ENCODE peak calls at places on chromosomes 11 and 22, in eight cellular contexts. N is thyroid gland, U is spleen, A is ovary, M is IMR-90, Q is right lobe of liver, S is heart left ventricle, J is K562. Y is an unnamed sample.

GRCh38 chr11:82105331-82105992 is 628.2 kb downstream of the FAM181B start:
- DNase-seq in N (no peak), U (no peak), A (no peak), M (no peak), Q (no peak), S (no peak), J (no peak), Y (no peak)

GRCh38 chr22:36871669-36872081 is 10.9 kb downstream of the NCF4 start:
- DNase-seq in N (no peak), U (no peak), A (no peak), M (no peak), Q (no peak), S (no peak), J (no peak), Y (no peak)

GRCh38 chr11:128621491-128622136 is 34.3 kb upstream of the ETS1 start:
- DNase-seq in N (no peak), U (no peak), A (no peak), M (peak; percentile 98), Q (no peak), S (peak; percentile 65), J (no peak), Y (no peak)

GRCh38 chr11:27391336-27392015 is 28.5 kb upstream of the CCDC34 start:
- DNase-seq in N (no peak), U (no peak), A (no peak), M (no peak), Q (no peak), S (no peak), J (no peak), Y (no peak)

GRCh38 chr11:36602143-36602542 is 4.1 kb upstream of the RAG2 start:
- DNase-seq in N (no peak), U (no peak), A (no peak), M (no peak), Q (no peak), S (no peak), J (no peak), Y (no peak)

GRCh38 chr22:25882366-25882765 is 140.4 kb downstream of the MYO18B start:
- DNase-seq in N (no peak), U (no peak), A (no peak), M (no peak), Q (no peak), S (no peak), J (no peak), Y (no peak)

GRCh38 chr11:73085189-73085875 is 56.8 kb downstream of the FCHSD2 start:
- DNase-seq in N (no peak), U (no peak), A (no peak), M (peak; percentile 63), Q (no peak), S (no peak), J (no peak), Y (no peak)

GRCh38 chr11:92702037-92702436 is 267.4 kb upstream of the MTNR1B start:
- DNase-seq in N (no peak), U (no peak), A (no peak), M (peak; percentile 3), Q (no peak), S (no peak), J (no peak), Y (no peak)

GRCh38 chr11:117315285-117316196 is 515 bp downstream of the BACE1 start:
- DNase-seq in N (peak; percentile 14), U (peak; percentile 80), A (no peak), M (no peak), Q (no peak), S (no peak), J (no peak), Y (no peak)

GRCh38 chr22:42296381-42296853 is 26.0 kb upstream of the TCF20 start:
- DNase-seq in N (peak; percentile 90), U (no peak), A (peak; percentile 53), M (no peak), Q (no peak), S (peak; percentile 58), J (no peak), Y (no peak)

GRCh38 chr22:19766506-19767426 is 6.2 kb downstream of the TBX1 start:
- DNase-seq in N (peak; percentile 28), U (peak; percentile 91), A (no peak), M (no peak), Q (peak; percentile 80), S (no peak), J (peak; percentile 84), Y (peak; percentile 45)

GRCh38 chr11:68509105-68509504 is 48.6 kb downstream of the PPP6R3 start:
- DNase-seq in N (no peak), U (no peak), A (no peak), M (peak; percentile 11), Q (no peak), S (no peak), J (no peak), Y (no peak)

GRCh38 chr11:11215944-11216343 is 137.1 kb downstream of the CSNK2A3 start:
- DNase-seq in N (peak; percentile 62), U (no peak), A (no peak), M (no peak), Q (no peak), S (no peak), J (no peak), Y (no peak)

GRCh38 chr11:12052676-12053605 is 44.5 kb upstream of the DKK3 start:
- DNase-seq in N (no peak), U (no peak), A (no peak), M (no peak), Q (peak; percentile 71), S (no peak), J (no peak), Y (no peak)

GRCh38 chr11:89381094-89381493 is 110.1 kb downstream of the NOX4 start:
- DNase-seq in N (no peak), U (no peak), A (no peak), M (peak; percentile 98), Q (no peak), S (no peak), J (no peak), Y (no peak)

GRCh38 chr22:39349967-39350802 is at the start of gene SYNGR1:
- DNase-seq in N (peak; percentile 13), U (peak; percentile 78), A (peak; percentile 71), M (no peak), Q (no peak), S (no peak), J (no peak), Y (no peak)

GRCh38 chr11:71489311-71490043 is 36.5 kb downstream of the NADSYN1 start:
- DNase-seq in N (no peak), U (no peak), A (no peak), M (peak; percentile 82), Q (no peak), S (no peak), J (no peak), Y (no peak)

GRCh38 chr22:22348127-22348814 is 103.7 kb downstream of the VPREB1 start:
- DNase-seq in N (no peak), U (no peak), A (no peak), M (no peak), Q (no peak), S (no peak), J (no peak), Y (no peak)

GRCh38 chr11:120334894-120335462 is 1.2 kb upstream of the ARHGEF12 start:
- DNase-seq in N (peak; percentile 61), U (no peak), A (no peak), M (peak; percentile 94), Q (no peak), S (peak; percentile 73), J (peak; percentile 63), Y (peak; percentile 83)
- TF ChIP-seq POLR2A in N (no peak), U (no peak), A (peak; percentile 50), M (no peak), Q (peak; percentile 50), S (no peak), J (no peak), Y (peak; percentile 37)

DNA sequence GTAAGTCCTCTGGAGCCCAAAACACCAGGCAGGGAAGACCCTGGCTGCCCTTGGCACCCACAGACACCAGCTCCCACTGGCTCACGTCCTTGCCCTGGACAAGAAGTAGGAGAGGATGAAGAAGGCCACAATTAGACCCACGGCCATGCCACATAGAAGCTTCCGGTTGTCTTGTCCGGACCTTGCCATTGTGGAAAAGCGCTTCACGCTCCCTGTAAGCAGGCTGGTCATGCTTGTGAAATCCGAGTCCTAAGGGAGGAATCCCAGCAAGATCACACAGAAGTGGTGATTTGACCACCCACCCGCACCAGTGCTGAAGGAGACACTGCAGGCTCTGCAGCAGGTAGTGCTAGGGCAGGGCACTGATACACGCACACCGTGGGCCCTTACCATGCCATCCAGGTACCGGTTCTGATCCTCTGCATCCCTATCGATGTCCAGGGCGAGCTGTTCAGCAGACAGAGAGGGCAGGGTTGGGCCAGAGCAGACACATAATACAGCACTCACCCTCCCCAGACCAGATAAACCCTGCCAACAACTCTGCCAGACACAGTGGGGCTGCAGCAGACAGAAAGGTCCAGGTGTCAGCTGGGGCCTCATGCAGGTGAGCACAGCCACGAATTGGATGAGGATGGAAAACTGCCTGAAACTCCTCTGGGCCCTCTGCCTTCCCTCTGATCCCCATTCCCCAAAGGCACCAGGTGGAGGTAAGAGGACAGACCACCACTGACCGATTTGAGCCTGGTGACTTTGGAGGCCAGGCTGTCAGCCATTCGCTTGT is 1.8 kb downstream of the BET1L start:
- DNase-seq in N (no peak), U (no peak), A (no peak), M (no peak), Q (no peak), S (no peak), J (no peak), Y (peak; percentile 3)
- TF ChIP-seq POLR2A in N (no peak), U (no peak), A (no peak), M (no peak), Q (no peak), S (no peak), J (no peak), Y (no peak)

DNA sequence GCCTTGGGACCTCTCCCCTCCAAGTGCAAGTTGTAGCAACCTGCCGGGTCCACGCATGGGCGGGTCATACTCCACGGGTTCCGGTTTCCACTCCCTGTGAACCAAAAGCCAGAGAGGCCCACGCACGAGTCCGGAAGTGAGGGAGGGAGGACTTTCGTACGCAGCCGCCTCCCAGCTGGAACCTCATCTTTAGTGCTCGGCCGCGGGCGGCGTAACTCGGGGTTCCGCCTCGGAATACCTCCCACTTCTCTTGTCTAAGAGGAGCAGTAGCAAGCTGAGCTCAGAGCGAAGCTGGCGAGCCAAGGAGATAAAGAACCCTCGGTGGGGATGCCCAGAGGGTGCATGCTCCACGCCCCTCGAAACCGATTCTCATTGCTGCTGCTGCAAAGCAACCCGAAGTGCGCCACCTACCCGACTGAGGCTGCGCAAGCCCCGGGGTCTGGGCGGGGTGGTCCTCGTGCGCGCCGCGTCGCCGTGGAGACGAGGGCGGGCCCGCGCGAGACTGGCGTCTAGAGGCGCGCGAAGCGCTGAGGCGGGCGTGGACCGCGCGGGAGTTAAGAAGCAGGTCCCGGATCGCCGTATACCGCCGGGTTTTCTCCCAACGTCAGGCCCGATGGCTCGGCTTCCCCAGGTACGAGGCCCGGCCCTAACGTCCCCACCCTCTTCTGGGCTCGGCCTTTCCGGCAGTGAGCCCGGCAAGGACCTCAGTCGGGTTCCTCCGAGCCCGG is at the start of gene SFI1:
- DNase-seq in N (peak; percentile 93), U (peak; percentile 98), A (peak; percentile 95), M (peak; percentile 87), Q (peak; percentile 95), S (peak; percentile 92), J (peak; percentile 88), Y (peak; percentile 89)
- TF ChIP-seq POLR2A in N (no peak), U (no peak), A (peak; percentile 16), M (no peak), Q (peak; percentile 50), S (peak; percentile 52), J (peak; percentile 61), Y (peak; percentile 67)

DNA sequence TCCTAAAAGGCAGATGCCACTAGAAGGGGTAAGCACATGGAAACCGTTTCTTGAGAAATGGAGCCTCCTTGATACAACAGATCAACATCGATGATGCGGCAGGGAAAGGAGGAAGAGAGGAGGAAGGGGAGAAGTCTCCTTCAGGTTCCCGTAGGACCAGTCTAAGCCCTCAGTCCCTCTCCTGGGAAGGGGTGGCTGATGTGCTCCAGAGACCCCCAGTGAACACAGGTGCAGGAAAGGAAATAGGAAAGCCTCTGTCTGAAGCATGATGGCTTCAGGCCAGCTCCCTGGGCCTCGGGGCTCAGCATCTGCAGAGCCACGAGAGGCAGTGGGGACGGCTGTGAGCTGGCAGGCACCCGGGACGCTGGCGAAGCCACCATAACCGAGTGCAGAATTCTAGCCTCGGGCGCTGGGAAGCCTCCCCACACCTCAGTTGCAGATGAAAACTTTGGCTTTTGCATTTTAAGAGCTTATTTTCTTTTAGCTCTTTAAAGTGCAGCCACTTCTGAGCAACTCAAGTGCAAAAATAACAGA is 1.8 kb downstream of the SPATA19 start:
- DNase-seq in N (peak; percentile 57), U (no peak), A (no peak), M (no peak), Q (no peak), S (no peak), J (no peak), Y (no peak)
- TF ChIP-seq POLR2A in N (no peak), U (no peak), A (no peak), M (no peak), Q (no peak), S (no peak), J (no peak), Y (no peak)

Y was measured in prostate gland.